ENCODE peak calls at places on chromosome 20, in five cellular contexts. M, J, S, L and V are unnamed samples.

GRCh38 chr20:13824459-13824858 is 39.6 kb downstream of the NDUFAF5 start:
- DNase-seq in M (no peak), J (no peak), S (no peak), L (no peak), V (no peak)

GRCh38 chr20:33693274-33693673 is 7.1 kb upstream of the E2F1 start:
- DNase-seq in J (no peak), S (no peak), L (no peak), M (no peak), V (no peak)

GRCh38 chr20:2602746-2603145 is 49.7 kb upstream of the NOP56 start:
- DNase-seq in J (no peak), M (no peak), L (no peak), S (no peak), V (no peak)

GRCh38 chr20:58889334-58890072 is 37.0 kb downstream of the GNAS start:
- DNase-seq in S (no peak), L (no peak), J (no peak), M (no peak), V (no peak)

GRCh38 chr20:63978319-63979220 is 872 bp downstream of the SAMD10 start:
- DNase-seq in L (peak; percentile 90), J (peak; percentile 63), M (peak; percentile 84), S (peak; percentile 79), V (peak; percentile 82)

GRCh38 chr20:63850689-63851547 is 10.4 kb upstream of the ABHD16B start:
- DNase-seq in L (peak; percentile 63), S (no peak), M (no peak), J (no peak), V (no peak)

GRCh38 chr20:49045440-49046086 is 549 bp upstream of the CSE1L start:
- DNase-seq in M (peak; percentile 61), L (peak; percentile 33), J (no peak), S (peak; percentile 69), V (peak; percentile 60)

GRCh38 chr20:51404297-51405060 is 138.0 kb downstream of the NFATC2 start:
- DNase-seq in J (no peak), S (peak; percentile 60), L (peak; percentile 73), M (no peak), V (peak; percentile 94)

GRCh38 chr20:59016795-59017492 is 2.3 kb upstream of the TUBB1 start:
- DNase-seq in M (no peak), J (no peak), S (no peak), L (no peak), V (peak; percentile 67)

GRCh38 chr20:12110711-12111110 is 193.0 kb downstream of the BTBD3 start:
- DNase-seq in J (no peak), L (no peak), S (no peak), M (no peak), V (no peak)

GRCh38 chr20:61801065-61801360 is 264.7 kb downstream of the TAF4 start:
- DNase-seq in M (no peak), J (no peak), S (peak; percentile 35), L (no peak), V (peak; percentile 31)

GRCh38 chr20:57470212-57470522 is 54.8 kb downstream of the CTCFL start:
- DNase-seq in J (no peak), S (peak; percentile 11), M (no peak), L (no peak), V (no peak)

GRCh38 chr20:2558581-2559301 is 22.4 kb downstream of the TMC2 start:
- DNase-seq in S (no peak), L (no peak), J (no peak), M (no peak), V (no peak)

GRCh38 chr20:54086444-54087134 is 16.2 kb upstream of the BCAS1 start:
- DNase-seq in M (no peak), J (no peak), L (no peak), S (no peak), V (no peak)

GRCh38 chr20:47035191-47035590 is 140.5 kb downstream of the EYA2 start:
- DNase-seq in S (no peak), J (no peak), L (no peak), M (no peak), V (no peak)

GRCh38 chr20:46438156-46438750 is 31.8 kb upstream of the ELMO2 start:
- DNase-seq in J (no peak), S (no peak), M (no peak), L (no peak), V (no peak)

GRCh38 chr20:48926267-48926666 is 4.8 kb downstream of the ARFGEF2 start:
- DNase-seq in S (no peak), J (no peak), L (no peak), M (no peak), V (no peak)

GRCh38 chr20:43988451-43988850 is 73.8 kb downstream of the TOX2 start:
- DNase-seq in M (no peak), J (no peak), L (peak; percentile 23), S (no peak), V (no peak)

GRCh38 chr20:32387262-32387661 is 29.1 kb downstream of the ASXL1 start:
- DNase-seq in J (no peak), S (no peak), L (no peak), M (no peak), V (no peak)

GRCh38 chr20:55424968-55425367 is 580.4 kb downstream of the CBLN4 start:
- DNase-seq in J (no peak), S (no peak), L (no peak), M (no peak), V (no peak)

GRCh38 chr20:688809-689208 is 13.2 kb upstream of the SCRT2 start:
- DNase-seq in J (no peak), L (no peak), S (no peak), M (no peak), V (no peak)

GRCh38 chr20:25453035-25453810 is 45.8 kb downstream of the GINS1 start:
- DNase-seq in L (no peak), J (no peak), M (no peak), S (no peak), V (no peak)

GRCh38 chr20:58140787-58141396 is 87.6 kb downstream of the ANKRD60 start:
- DNase-seq in M (no peak), L (no peak), J (no peak), S (no peak), V (no peak)

GRCh38 chr20:10453241-10453640 is 18.1 kb downstream of the SLX4IP start:
- DNase-seq in S (no peak), M (no peak), L (peak; percentile 35), J (no peak), V (peak; percentile 60)